ENCODE peak calls at places on chromosomes 6 and 20, in six cellular contexts. One of them, this sample, is unnamed.

GRCh38 chr20:33490023-33490933 is at the start of gene CBFA2T2:
- DNase-seq in K562: no peak
- DNase-seq in H1: no peak
- DNase-seq in GM12878: no peak
- DNase-seq in HepG2: peak
- DNase-seq in HCT116: peak
- DNase-seq in this sample: no peak

GRCh38 chr6:31423550-31423949 is 20.2 kb downstream of the MICA start:
- DNase-seq in HCT116: no peak
- DNase-seq in K562: no peak
- DNase-seq in HepG2: no peak
- DNase-seq in GM12878: no peak
- DNase-seq in H1: no peak
- DNase-seq in this sample: no peak

GRCh38 chr6:89117285-89118108 is at the start of gene SRSF12:
- DNase-seq in GM12878: no peak
- DNase-seq in K562: no peak
- DNase-seq in HCT116: no peak
- DNase-seq in H1: no peak
- DNase-seq in HepG2: no peak
- DNase-seq in this sample: peak

GRCh38 chr6:30810813-30811329 is 66.5 kb upstream of the IER3 start:
- DNase-seq in K562: no peak
- DNase-seq in HCT116: peak
- DNase-seq in GM12878: peak
- DNase-seq in HepG2: no peak
- DNase-seq in H1: no peak
- DNase-seq in this sample: peak

GRCh38 chr6:29451471-29452193 is 5.2 kb downstream of the OR11A1 start:
- DNase-seq in GM12878: no peak
- DNase-seq in H1: no peak
- DNase-seq in HCT116: no peak
- DNase-seq in K562: no peak
- DNase-seq in HepG2: no peak
- DNase-seq in this sample: no peak

GRCh38 chr6:111487656-111488055 is 4.6 kb upstream of the REV3L start:
- DNase-seq in K562: no peak
- DNase-seq in H1: no peak
- DNase-seq in HepG2: no peak
- DNase-seq in GM12878: peak
- DNase-seq in HCT116: no peak
- DNase-seq in this sample: no peak

GRCh38 chr20:33649201-33649631 is 12.9 kb upstream of the C20orf144 start:
- DNase-seq in HCT116: no peak
- DNase-seq in H1: no peak
- DNase-seq in GM12878: no peak
- DNase-seq in K562: no peak
- DNase-seq in HepG2: no peak
- DNase-seq in this sample: no peak

GRCh38 chr6:35293681-35294080 is 3.9 kb upstream of the DEF6 start:
- DNase-seq in K562: no peak
- DNase-seq in HCT116: no peak
- DNase-seq in HepG2: no peak
- DNase-seq in H1: no peak
- DNase-seq in GM12878: no peak
- DNase-seq in this sample: no peak

GRCh38 chr20:23582293-23582692 is 14.0 kb upstream of the CST9L start:
- DNase-seq in H1: no peak
- DNase-seq in K562: no peak
- DNase-seq in HCT116: no peak
- DNase-seq in HepG2: no peak
- DNase-seq in GM12878: no peak
- DNase-seq in this sample: no peak

DNA sequence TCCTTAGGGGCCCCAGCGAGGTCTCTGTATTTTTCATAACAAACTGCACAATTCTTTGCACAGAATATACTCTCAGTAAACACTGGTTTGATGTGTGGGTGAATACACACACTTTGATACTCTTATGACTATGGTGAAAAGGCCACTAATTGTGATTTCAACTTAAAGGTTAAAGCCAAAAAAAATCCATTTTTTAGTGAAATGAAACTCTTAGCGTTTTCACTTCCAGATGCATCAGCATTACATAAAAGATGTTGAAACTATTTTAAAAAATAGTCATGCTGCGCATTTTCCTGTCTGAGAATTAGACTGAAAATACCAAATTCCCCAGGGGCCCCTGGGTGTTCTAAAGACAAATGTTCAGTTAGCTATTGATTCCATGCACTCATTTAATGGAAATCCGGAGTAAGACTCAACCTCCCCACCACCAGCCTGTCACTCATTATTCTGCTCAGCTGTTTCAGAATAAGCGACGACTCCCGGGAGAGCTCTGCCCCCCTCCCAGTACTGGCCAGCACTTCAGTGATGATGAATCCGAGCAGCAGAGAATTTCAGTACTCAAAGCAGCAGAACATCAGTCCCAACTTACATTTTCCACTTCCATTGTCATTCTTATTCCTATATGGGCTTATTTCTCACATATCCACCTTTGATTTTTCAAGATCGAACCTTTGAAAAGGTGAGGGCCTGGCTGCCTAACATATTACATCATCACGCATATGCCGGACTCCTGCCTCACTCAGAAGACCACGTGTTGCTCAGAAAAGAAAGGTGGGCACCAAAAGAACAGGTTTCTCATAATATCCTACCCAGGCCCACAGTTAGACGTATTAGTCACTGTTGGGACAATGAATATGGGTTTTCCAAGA is 169.3 kb downstream of the ATXN1 start:
- DNase-seq in K562: no peak
- DNase-seq in H1: no peak
- DNase-seq in HCT116: no peak
- DNase-seq in GM12878: peak
- DNase-seq in HepG2: no peak
- DNase-seq in this sample: no peak
- TF ChIP-seq JUND in K562: no peak
- TF ChIP-seq JUND in H1: no peak
- TF ChIP-seq JUND in HCT116: no peak
- TF ChIP-seq JUND in GM12878: no peak
- TF ChIP-seq JUND in HepG2: no peak
- TF ChIP-seq JUND in this sample: no peak

GRCh38 chr20:17229256-17229655 is 2.4 kb downstream of the PCSK2 start:
- DNase-seq in HCT116: no peak
- DNase-seq in K562: no peak
- DNase-seq in H1: no peak
- DNase-seq in HepG2: no peak
- DNase-seq in GM12878: no peak
- DNase-seq in this sample: no peak
- TF ChIP-seq JUND in HCT116: no peak
- TF ChIP-seq JUND in K562: no peak
- TF ChIP-seq JUND in H1: no peak
- TF ChIP-seq JUND in HepG2: no peak
- TF ChIP-seq JUND in GM12878: no peak
- TF ChIP-seq JUND in this sample: no peak

GRCh38 chr6:168526841-168527281 is 85.9 kb downstream of the SMOC2 start:
- DNase-seq in HepG2: no peak
- DNase-seq in K562: no peak
- DNase-seq in GM12878: no peak
- DNase-seq in HCT116: no peak
- DNase-seq in H1: no peak
- DNase-seq in this sample: no peak
- TF ChIP-seq JUND in HepG2: no peak
- TF ChIP-seq JUND in K562: no peak
- TF ChIP-seq JUND in GM12878: no peak
- TF ChIP-seq JUND in HCT116: no peak
- TF ChIP-seq JUND in H1: no peak
- TF ChIP-seq JUND in this sample: no peak

GRCh38 chr6:23498013-23498412 is 628.0 kb upstream of the NRSN1 start:
- DNase-seq in GM12878: no peak
- DNase-seq in HCT116: no peak
- DNase-seq in H1: no peak
- DNase-seq in HepG2: no peak
- DNase-seq in K562: no peak
- DNase-seq in this sample: no peak
- TF ChIP-seq JUND in GM12878: no peak
- TF ChIP-seq JUND in HCT116: no peak
- TF ChIP-seq JUND in H1: no peak
- TF ChIP-seq JUND in HepG2: no peak
- TF ChIP-seq JUND in K562: no peak
- TF ChIP-seq JUND in this sample: no peak

This sample was measured in T47D.